ENCODE peak calls at places on chromosomes 2 and 18, in five cellular contexts. H is astrocyte; L is T-cell; O is stimulated activated CD4-positive, alpha-beta T cell treated with anti-CD3 and anti-CD28 coated beads, Interleukin-1b, Interleukin-23, amount 100 ng/mL, for 24 hours; B is neural crest cell. T is an unnamed sample.

GRCh38 chr2:20496942-20497341 is 50.1 kb downstream of the RHOB start:
- DNase-seq in H (no peak), L (no peak), O (no peak), B (no peak), T (no peak)

GRCh38 chr18:3794537-3795348 is 344.8 kb downstream of the TGIF1 start:
- DNase-seq in H (peak; percentile 98), L (no peak), O (no peak), B (no peak), T (peak; percentile 73)

GRCh38 chr2:190060019-190060418 is 2.5 kb downstream of the MSTN start:
- DNase-seq in H (no peak), L (no peak), O (no peak), B (no peak), T (no peak)

GRCh38 chr2:160142472-160142871 is 57.6 kb downstream of the ITGB6 start:
- DNase-seq in H (peak; percentile 10), L (no peak), O (no peak), B (no peak), T (peak; percentile 65)

GRCh38 chr2:75551434-75551833 is 9.3 kb downstream of the EVA1A start:
- DNase-seq in H (no peak), L (no peak), O (no peak), B (no peak), T (no peak)

GRCh38 chr2:100013892-100014677 is 128.3 kb downstream of the AFF3 start:
- DNase-seq in H (peak; percentile 95), L (no peak), O (no peak), B (no peak), T (peak; percentile 93)

GRCh38 chr2:199310654-199311275 is 147.0 kb downstream of the SATB2 start:
- DNase-seq in H (no peak), L (no peak), O (no peak), B (no peak), T (no peak)

GRCh38 chr2:144071461-144071860 is 448.5 kb downstream of the ZEB2 start:
- DNase-seq in H (no peak), L (no peak), O (no peak), B (no peak), T (no peak)

GRCh38 chr2:207792244-207792785 is 22.6 kb upstream of the FZD5 start:
- DNase-seq in H (peak; percentile 78), L (no peak), O (no peak), B (no peak), T (peak; percentile 97)

GRCh38 chr2:189144700-189145211 is 34.8 kb downstream of the COL5A2 start:
- DNase-seq in H (peak; percentile 46), L (no peak), O (no peak), B (no peak), T (no peak)

GRCh38 chr2:234670804-234671203 is 173.9 kb upstream of the ARL4C start:
- DNase-seq in H (no peak), L (no peak), O (no peak), B (no peak), T (no peak)

GRCh38 chr2:107822302-107822701 is 4.4 kb upstream of the RGPD4 start:
- DNase-seq in H (no peak), L (no peak), O (no peak), B (no peak), T (no peak)

GRCh38 chr18:3391704-3392466 is 58.1 kb upstream of the TGIF1 start:
- DNase-seq in H (no peak), L (no peak), O (no peak), B (no peak), T (no peak)

GRCh38 chr2:169819106-169819505 is 5.6 kb downstream of the METTL5 start:
- DNase-seq in H (no peak), L (no peak), O (no peak), B (no peak), T (peak; percentile 39)

GRCh38 chr2:149017116-149017985 is 21.1 kb upstream of the LYPD6B start:
- DNase-seq in H (peak; percentile 34), L (peak; percentile 49), O (peak; percentile 54), B (peak; percentile 88), T (peak; percentile 59)

GRCh38 chr2:43340066-43340465 is 113.7 kb upstream of the ZFP36L2 start:
- DNase-seq in H (peak; percentile 75), L (no peak), O (no peak), B (no peak), T (peak; percentile 80)

GRCh38 chr2:191048073-191048472 is 34.1 kb upstream of the STAT1 start:
- DNase-seq in H (peak; percentile 35), L (no peak), O (no peak), B (no peak), T (no peak)

T was measured in renal cortical epithelial cell.